ENCODE peak calls at places on chromosomes 4 and X, in six cellular contexts. I is IMR-90, Q is H9, F is neuronal stem cell, E is H1, V is trophoblast cell. L is an unnamed sample.

GRCh38 chr4:36024901-36025610 is 219.3 kb downstream of the ARAP2 start:
- DNase-seq in E (no peak), Q (no peak), F (no peak), V (peak; percentile 35), I (no peak), L (no peak)

GRCh38 chr4:1960170-1960825 is 48.5 kb downstream of the NELFA start:
- DNase-seq in F (no peak), V (no peak), E (no peak), Q (no peak), I (peak; percentile 33), L (no peak)

GRCh38 chr4:75995727-75996126 is 5.0 kb upstream of the SDAD1 start:
- DNase-seq in E (no peak), I (peak; percentile 65), F (peak; percentile 23), Q (no peak), V (peak; percentile 88), L (peak; percentile 60)

GRCh38 chr4:181261279-181261678 is 981.9 kb upstream of the TENM3 start:
- DNase-seq in F (peak; percentile 53), V (no peak), E (no peak), I (peak; percentile 32), Q (no peak), L (no peak)

GRCh38 chrX:48278958-48279357 is 23.8 kb downstream of the SSX1 start:
- DNase-seq in E (no peak), F (no peak), V (peak; percentile 6), I (no peak), Q (peak; percentile 22), L (no peak)

GRCh38 chrX:29666361-29666760 is 549.0 kb upstream of the MAGEB2 start:
- DNase-seq in Q (no peak), F (no peak), V (no peak), E (no peak), I (peak; percentile 7), L (no peak)

GRCh38 chr4:91111556-91111955 is 984.4 kb downstream of the CCSER1 start:
- DNase-seq in E (no peak), F (no peak), Q (no peak), V (no peak), I (no peak), L (no peak)

GRCh38 chrX:13345037-13345436 is 25.2 kb upstream of the ATXN3L start:
- DNase-seq in I (no peak), V (no peak), Q (no peak), E (no peak), F (no peak), L (no peak)

GRCh38 chr4:2781911-2782310 is 11.0 kb upstream of the SH3BP2 start:
- DNase-seq in Q (no peak), E (no peak), V (no peak), F (no peak), I (no peak), L (no peak)

GRCh38 chr4:40662962-40663604 is 33.4 kb upstream of the RBM47 start:
- DNase-seq in F (no peak), V (peak; percentile 73), Q (no peak), E (no peak), I (peak; percentile 89), L (peak; percentile 71)

GRCh38 chr4:7549866-7550265 is 115.1 kb upstream of the PSAPL1 start:
- DNase-seq in V (no peak), I (no peak), E (no peak), F (no peak), Q (no peak), L (no peak)

GRCh38 chrX:123185714-123186113 is 1.6 kb downstream of the GRIA3 start:
- DNase-seq in V (no peak), E (no peak), I (no peak), F (no peak), Q (no peak), L (no peak)

GRCh38 chr4:48255130-48255958 is 14.3 kb downstream of the TEC start:
- DNase-seq in F (no peak), Q (no peak), V (no peak), E (no peak), I (no peak), L (no peak)

GRCh38 chrX:123610915-123611314 is 121.9 kb downstream of the THOC2 start:
- DNase-seq in I (no peak), E (no peak), V (no peak), Q (no peak), F (no peak), L (no peak)

GRCh38 chr4:91426725-91427124 is 877.0 kb upstream of the GRID2 start:
- DNase-seq in I (no peak), Q (no peak), E (no peak), F (no peak), V (no peak), L (no peak)

GRCh38 chrX:136259543-136259942 is 8.3 kb upstream of the MAP7D3 start:
- DNase-seq in Q (no peak), F (no peak), V (no peak), I (peak; percentile 68), E (no peak), L (peak; percentile 74)

GRCh38 chrX:124005220-124005619 is 43.7 kb downstream of the STAG2 start:
- DNase-seq in Q (no peak), V (no peak), E (no peak), F (no peak), I (no peak), L (no peak)

GRCh38 chrX:9845574-9845948 is 59.3 kb downstream of the SHROOM2 start:
- DNase-seq in E (no peak), F (no peak), I (peak; percentile 29), Q (no peak), V (peak; percentile 64), L (peak; percentile 81)

GRCh38 chr4:176791591-176792347 is 953 bp downstream of the VEGFC start:
- DNase-seq in Q (peak; percentile 38), I (peak; percentile 54), E (peak; percentile 58), F (peak; percentile 26), V (peak; percentile 7), L (peak; percentile 70)

GRCh38 chrX:136822337-136823095 is 41.8 kb upstream of the ARHGEF6 start:
- DNase-seq in Q (no peak), V (no peak), E (no peak), F (no peak), I (no peak), L (peak; percentile 22)

GRCh38 chr4:6250235-6250983 is 19.2 kb upstream of the WFS1 start:
- DNase-seq in E (peak; percentile 62), F (peak; percentile 84), Q (peak; percentile 75), V (peak; percentile 95), I (peak; percentile 59), L (peak; percentile 66)

GRCh38 chr4:39770005-39770404 is 72.1 kb downstream of the UBE2K start:
- DNase-seq in F (no peak), E (no peak), Q (no peak), V (no peak), I (no peak), L (no peak)

GRCh38 chrX:71171110-71171801 is 26.6 kb downstream of the NLGN3 start:
- DNase-seq in E (no peak), Q (no peak), F (no peak), I (no peak), V (no peak), L (no peak)

GRCh38 chr4:117417856-117418255 is 332.5 kb upstream of the TRAM1L1 start:
- DNase-seq in V (no peak), E (no peak), Q (no peak), F (no peak), I (peak; percentile 51), L (peak; percentile 50)

GRCh38 chr4:15781427-15782095 is 3.4 kb downstream of the CD38 start:
- DNase-seq in E (no peak), V (peak; percentile 8), F (no peak), I (no peak), Q (no peak), L (no peak)

GRCh38 chr4:166324321-166324720 is 451.3 kb downstream of the TLL1 start:
- DNase-seq in V (peak; percentile 58), E (peak; percentile 63), F (peak; percentile 5), Q (peak; percentile 42), I (no peak), L (peak; percentile 27)

GRCh38 chr4:184695178-184695896 is 38.6 kb downstream of the CENPU start:
- DNase-seq in E (no peak), V (no peak), I (peak; percentile 19), Q (no peak), F (no peak), L (peak; percentile 18)

GRCh38 chr4:28232376-28232775 is 1371.7 kb downstream of the STIM2 start:
- DNase-seq in F (no peak), V (no peak), Q (no peak), I (no peak), E (no peak), L (no peak)
- H3K14ac ChIP-seq in F (no peak overlapping the region), V (no peak overlapping the region), Q (no peak overlapping the region), I (no peak overlapping the region), E (no peak overlapping the region), L (no peak overlapping the region)

GRCh38 chrX:72340572-72340971 is 34.9 kb upstream of the CITED1 start:
- DNase-seq in V (no peak), E (no peak), I (no peak), Q (no peak), F (no peak), L (no peak)
- H3K14ac ChIP-seq in V (no peak overlapping the region), E (no peak overlapping the region), I (no peak overlapping the region), Q (no peak overlapping the region), F (no peak overlapping the region), L (no peak overlapping the region)

DNA sequence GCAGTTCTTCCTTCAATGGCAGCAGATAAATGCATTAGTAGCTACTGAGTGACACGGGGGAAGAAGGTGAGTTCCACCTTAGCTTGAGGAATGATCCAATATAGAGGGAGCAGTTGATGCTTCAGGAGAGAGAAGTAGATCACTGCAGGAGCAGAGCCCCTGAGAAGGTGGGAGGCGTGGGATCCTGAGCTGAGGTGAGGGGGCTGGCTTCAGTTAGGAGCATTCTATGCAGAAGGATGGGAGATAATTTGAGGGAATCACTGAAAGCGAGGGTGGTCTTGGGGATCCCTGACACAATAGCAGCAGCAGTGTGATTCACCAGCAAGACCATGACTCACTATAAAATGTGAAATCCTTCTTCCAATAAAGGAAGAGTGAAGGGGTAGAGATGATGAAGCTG is 48.0 kb downstream of the XAGE2 start:
- DNase-seq in V (no peak), Q (no peak), E (no peak), I (no peak), F (no peak), L (no peak)
- H3K14ac ChIP-seq in V (no peak overlapping the region), Q (no peak overlapping the region), E (no peak overlapping the region), I (no peak overlapping the region), F (no peak overlapping the region), L (no peak overlapping the region)

GRCh38 chr4:54395013-54395527 is 166.0 kb downstream of the PDGFRA start:
- DNase-seq in Q (no peak), F (no peak), I (no peak), E (no peak), V (no peak), L (no peak)

GRCh38 chr4:54392459-54392858 is 163.4 kb downstream of the PDGFRA start:
- DNase-seq in E (no peak), Q (no peak), F (no peak), I (no peak), V (no peak), L (no peak)

GRCh38 chr4:54386270-54386669 is 157.2 kb downstream of the PDGFRA start:
- DNase-seq in F (no peak), Q (no peak), V (no peak), E (no peak), I (no peak), L (no peak)

GRCh38 chr4:54386693-54387092 is 157.6 kb downstream of the PDGFRA start:
- DNase-seq in F (no peak), I (no peak), V (no peak), Q (no peak), E (no peak), L (no peak)

DNA sequence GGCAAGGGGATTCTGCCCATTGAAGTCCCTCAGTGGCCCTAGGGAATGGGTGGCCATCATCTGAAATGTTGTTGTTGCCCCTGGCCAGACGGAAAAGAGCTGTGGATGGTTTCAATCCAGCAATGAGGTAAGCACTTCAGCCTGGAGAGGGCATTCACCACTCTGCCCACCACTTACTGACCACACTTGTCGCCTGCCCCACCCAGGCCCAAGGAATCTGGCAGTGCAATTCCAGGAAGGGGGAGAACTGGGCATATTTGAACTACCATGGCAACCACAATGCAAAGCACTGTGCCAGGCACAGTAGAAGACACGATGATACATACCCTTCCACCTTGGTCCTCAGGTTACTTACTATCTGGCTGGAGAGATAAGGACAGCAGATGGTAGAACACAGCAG is 161.6 kb downstream of the PDGFRA start:
- DNase-seq in E (no peak), F (no peak), V (no peak), Q (no peak), I (no peak), L (no peak)
- H3K14ac ChIP-seq in E (no peak overlapping the region), F (no peak overlapping the region), V (no peak overlapping the region), Q (no peak overlapping the region), I (no peak overlapping the region), L (no peak overlapping the region)